ENCODE peak calls at places on chromosomes 12 and 14, in four cellular contexts. N is K562, F is GM12878, Y is HepG2. H is an unnamed sample.

GRCh38 chr12:57852620-57853509 is 6.3 kb upstream of the CTDSP2 start:
- DNase-seq in F (no peak), Y (peak; percentile 32), N (no peak), H (no peak)

GRCh38 chr12:123004287-123004686 is 23.8 kb downstream of the ARL6IP4 start:
- DNase-seq in Y (no peak), N (no peak), F (no peak), H (no peak)

GRCh38 chr14:99137913-99138571 is 134.0 kb downstream of the BCL11B start:
- DNase-seq in Y (no peak), N (peak; percentile 35), F (no peak), H (peak; percentile 37)

GRCh38 chr12:51383281-51383905 is 7.8 kb downstream of the GALNT6 start:
- DNase-seq in F (no peak), Y (no peak), N (no peak), H (no peak)

GRCh38 chr14:89425931-89426330 is 8.9 kb upstream of the FOXN3 start:
- DNase-seq in F (peak; percentile 85), N (no peak), Y (peak; percentile 41), H (no peak)

GRCh38 chr14:88364710-88365413 is 20.6 kb upstream of the SPATA7 start:
- DNase-seq in Y (no peak), F (no peak), N (no peak), H (no peak)

GRCh38 chr12:16324772-16325171 is 22.7 kb upstream of the MGST1 start:
- DNase-seq in N (no peak), Y (no peak), F (no peak), H (no peak)

GRCh38 chr14:92093320-92093719 is 13.1 kb downstream of the ATXN3 start:
- DNase-seq in N (no peak), Y (no peak), F (no peak), H (no peak)

GRCh38 chr12:104667139-104667538 is 210.4 kb downstream of the CHST11 start:
- DNase-seq in F (no peak), Y (no peak), N (no peak), H (no peak)

GRCh38 chr14:85554106-85554505 is 24.2 kb downstream of the FLRT2 start:
- DNase-seq in N (no peak), Y (peak; percentile 21), F (no peak), H (no peak)

GRCh38 chr14:54782803-54783659 is 119.6 kb downstream of the GCH1 start:
- DNase-seq in F (no peak), N (no peak), Y (peak; percentile 11), H (no peak)

DNA sequence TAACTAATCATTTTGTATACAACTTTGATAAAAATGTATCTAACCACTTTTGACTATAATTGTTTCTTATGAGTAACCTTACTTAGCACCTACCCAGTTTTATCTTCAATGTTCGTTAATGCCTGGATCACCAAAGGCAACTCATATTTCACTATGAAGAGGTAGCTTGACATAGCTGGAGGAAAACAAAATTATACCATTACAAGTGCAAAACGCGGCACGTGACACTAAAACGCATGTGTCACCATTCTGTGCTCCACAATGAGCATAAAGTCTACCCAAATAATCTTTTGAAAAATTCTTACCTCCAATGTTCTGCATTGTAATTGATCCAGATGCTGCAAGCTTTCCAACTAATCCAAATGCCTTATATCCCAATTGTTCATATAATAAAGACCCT is 5.8 kb downstream of the SLC38A2 start:
- DNase-seq in N (no peak), F (no peak), Y (no peak), H (no peak)
- TF ChIP-seq FOXK2 in N (no peak), F (no peak), Y (no peak), H (no peak)

DNA sequence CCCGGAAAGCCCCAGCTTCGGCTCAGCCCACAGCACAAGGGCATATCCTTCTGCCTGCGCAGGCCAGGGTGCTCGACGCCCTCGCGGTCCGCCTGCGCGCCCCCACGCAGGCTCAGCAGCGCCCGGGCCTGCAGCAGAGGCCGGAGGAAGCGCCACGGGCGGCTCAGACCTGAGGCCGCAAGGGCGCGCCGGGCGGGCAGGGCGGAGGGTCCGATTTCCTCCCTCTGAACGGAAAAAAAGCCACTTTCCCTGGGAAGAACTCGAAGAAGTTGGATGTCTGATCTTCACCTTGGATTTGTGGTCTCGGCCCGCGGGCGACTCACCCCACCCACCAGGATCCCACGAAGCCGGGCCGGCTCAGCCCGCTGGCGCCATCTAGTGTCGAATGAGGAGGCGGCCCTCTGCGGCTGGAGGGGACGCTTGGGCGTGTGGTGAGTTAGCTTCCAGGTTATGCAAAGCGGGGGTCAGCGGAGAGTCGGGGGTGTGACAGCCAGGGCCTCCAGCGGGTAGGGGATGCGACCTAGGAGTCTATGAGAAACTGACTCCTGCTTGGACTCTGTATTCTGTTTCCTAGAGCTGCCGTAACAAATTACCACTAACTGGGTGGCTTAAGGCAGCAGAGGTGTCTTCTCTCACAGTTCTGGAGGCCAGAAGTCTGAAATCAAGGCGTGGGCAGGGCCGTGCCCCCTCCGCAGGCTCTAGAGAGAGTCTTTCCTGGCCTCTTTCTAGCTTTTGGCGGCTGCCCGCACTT is 40.0 kb upstream of the SRSF5 start:
- DNase-seq in N (peak; percentile 84), Y (peak; percentile 39), F (peak; percentile 19), H (peak; percentile 89)
- TF ChIP-seq FOXK2 in N (no peak), Y (no peak), F (no peak), H (no peak)

DNA sequence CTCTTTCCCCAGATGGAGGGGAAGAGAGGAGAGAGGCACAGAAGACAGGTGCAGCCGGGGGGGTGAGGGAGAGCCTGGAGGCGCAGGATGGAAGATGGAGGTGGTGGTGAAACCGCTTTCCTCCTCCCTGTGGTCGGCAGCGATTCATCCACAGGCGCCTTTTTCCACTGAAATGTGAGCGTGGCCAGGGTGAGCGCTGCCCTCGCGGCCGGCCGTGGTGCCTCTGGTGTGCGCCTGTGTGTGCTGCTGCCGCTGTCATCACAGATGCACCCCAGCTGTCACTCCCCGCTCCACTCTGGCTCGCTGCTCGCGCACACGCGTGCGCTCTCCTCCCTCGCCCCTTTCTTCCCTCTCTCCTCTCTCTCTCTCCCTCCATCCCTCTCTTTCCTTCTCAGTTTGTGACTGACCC is at the start of gene LRTM2:
- DNase-seq in N (no peak), F (no peak), Y (no peak), H (no peak)
- TF ChIP-seq FOXK2 in N (no peak), F (no peak), Y (no peak), H (no peak)

GRCh38 chr12:132152411-132152821 is 8.2 kb downstream of the NOC4L start:
- DNase-seq in Y (no peak), F (no peak), N (no peak), H (no peak)

GRCh38 chr12:132154341-132154761 is 10.1 kb downstream of the NOC4L start:
- DNase-seq in Y (peak; percentile 33), N (no peak), F (no peak), H (no peak)

GRCh38 chr12:132154941-132155770 is 10.9 kb downstream of the NOC4L start:
- DNase-seq in Y (no peak), F (no peak), N (no peak), H (no peak)

GRCh38 chr12:132152921-132153321 is 8.7 kb downstream of the NOC4L start:
- DNase-seq in F (no peak), Y (no peak), N (no peak), H (no peak)

GRCh38 chr12:132153501-132154340 is 9.5 kb downstream of the NOC4L start:
- DNase-seq in N (peak; percentile 71), Y (peak; percentile 63), F (peak; percentile 8), H (peak; percentile 86)
- TF ChIP-seq FOXK2 in N (no peak), Y (no peak), F (no peak), H (no peak)

DNA sequence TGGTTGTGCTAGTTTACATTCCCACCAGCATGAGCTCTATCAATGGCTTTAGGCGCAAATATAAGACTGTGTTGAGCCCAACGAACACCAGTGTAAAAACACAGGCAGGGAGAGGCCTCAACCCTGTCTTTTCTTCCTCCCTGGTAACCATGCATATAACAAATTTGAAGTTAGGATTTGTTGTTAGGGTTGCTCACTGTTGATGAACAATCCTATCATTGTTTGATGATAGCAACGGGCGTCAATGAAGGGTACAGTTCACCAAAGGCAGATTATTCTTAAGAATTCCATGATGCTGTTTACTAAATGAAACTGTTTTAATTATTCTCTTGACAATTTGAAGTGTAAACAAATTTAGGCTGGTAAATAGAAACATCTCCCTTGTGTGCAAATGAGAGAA is 13.5 kb upstream of the LMNTD1 start:
- DNase-seq in N (no peak), F (no peak), Y (no peak), H (no peak)
- TF ChIP-seq FOXK2 in N (no peak), F (no peak), Y (no peak), H (no peak)